ENCODE peak calls at places on chromosomes 2 and 18, in eight cellular contexts. S, T, M, G, X, Y, N and C are unnamed samples.

GRCh38 chr2:157899125-157899839 is 23.2 kb upstream of the ACVR1 start:
- DNase-seq in G (no peak), S (no peak), X (no peak), Y (no peak), N (no peak), T (no peak), M (no peak), C (no peak)

GRCh38 chr18:45174755-45175154 is 440.5 kb upstream of the SLC14A2 start:
- DNase-seq in S (no peak), X (no peak), G (no peak), M (no peak), N (no peak), T (no peak), Y (no peak), C (no peak)

GRCh38 chr2:68390114-68390513 is 25.0 kb downstream of the PLEK start:
- DNase-seq in T (no peak), Y (no peak), N (no peak), S (no peak), M (no peak), G (no peak), X (no peak), C (no peak)

GRCh38 chr2:3465844-3466481 is 53.4 kb downstream of the ADI1 start:
- DNase-seq in X (no peak), Y (no peak), N (no peak), G (peak; percentile 12), T (no peak), M (peak; percentile 22), S (no peak), C (no peak)

GRCh38 chr2:142586693-142587432 is 290.6 kb upstream of the KYNU start:
- DNase-seq in X (no peak), Y (no peak), M (no peak), G (no peak), T (no peak), N (no peak), S (no peak), C (no peak)

GRCh38 chr2:154439156-154439555 is 259.3 kb upstream of the KCNJ3 start:
- DNase-seq in Y (no peak), G (no peak), X (peak; percentile 35), N (no peak), S (no peak), M (no peak), T (no peak), C (no peak)

GRCh38 chr2:218129756-218130155 is 3.9 kb downstream of the CXCR2 start:
- DNase-seq in T (no peak), N (no peak), X (no peak), Y (no peak), G (no peak), M (no peak), S (no peak), C (no peak)

GRCh38 chr2:119606674-119607073 is 62.4 kb downstream of the CFAP221 start:
- DNase-seq in S (no peak), T (no peak), G (no peak), X (no peak), Y (no peak), N (no peak), M (no peak), C (no peak)

GRCh38 chr2:236894791-236895190 is 190.9 kb upstream of the COPS8 start:
- DNase-seq in Y (no peak), X (no peak), G (no peak), T (no peak), N (no peak), S (no peak), M (no peak), C (no peak)

GRCh38 chr2:176678571-176678970 is 409.3 kb downstream of the MTX2 start:
- DNase-seq in Y (no peak), G (no peak), S (no peak), X (no peak), N (no peak), M (no peak), T (no peak), C (no peak)

GRCh38 chr2:64617631-64618151 is 36.0 kb downstream of the SERTAD2 start:
- DNase-seq in X (no peak), G (no peak), Y (no peak), T (no peak), S (no peak), M (no peak), N (peak; percentile 79), C (no peak)

GRCh38 chr18:12031836-12032235 is 50.5 kb downstream of the IMPA2 start:
- DNase-seq in S (no peak), G (no peak), N (no peak), M (peak; percentile 49), Y (peak; percentile 94), T (no peak), X (no peak), C (no peak)

GRCh38 chr2:223959688-223960087 is 2.4 kb downstream of the MRPL44 start:
- DNase-seq in T (no peak), X (no peak), S (no peak), N (no peak), Y (no peak), G (no peak), M (no peak), C (no peak)

GRCh38 chr18:10378688-10379465 is 75.6 kb upstream of the APCDD1 start:
- DNase-seq in X (no peak), T (no peak), S (no peak), M (no peak), Y (no peak), N (no peak), G (no peak), C (no peak)

GRCh38 chr2:71608034-71608433 is 154.7 kb downstream of the DYSF start:
- DNase-seq in N (peak; percentile 1), T (no peak), Y (peak; percentile 25), X (no peak), M (peak; percentile 13), G (no peak), S (no peak), C (no peak)

GRCh38 chr18:78021196-78021595 is 771.5 kb downstream of the GALR1 start:
- DNase-seq in M (no peak), S (no peak), N (no peak), T (no peak), Y (no peak), X (no peak), G (no peak), C (no peak)

GRCh38 chr2:866009-866680 is 84.5 kb upstream of the SNTG2 start:
- DNase-seq in Y (no peak), M (no peak), S (no peak), N (no peak), G (no peak), T (no peak), X (no peak), C (no peak)

GRCh38 chr2:120867290-120868231 is 131.9 kb downstream of the GLI2 start:
- DNase-seq in X (no peak), Y (peak; percentile 94), G (peak; percentile 82), S (peak; percentile 64), M (peak; percentile 89), N (no peak), T (no peak), C (no peak)

GRCh38 chr2:64204006-64204632 is 59.9 kb upstream of the PELI1 start:
- DNase-seq in X (no peak), Y (peak; percentile 84), M (peak; percentile 35), S (no peak), G (peak; percentile 6), T (peak; percentile 60), N (no peak), C (peak; percentile 82)

GRCh38 chr2:191692502-191693115 is 14.7 kb downstream of the NABP1 start:
- DNase-seq in M (no peak), T (no peak), N (no peak), G (no peak), X (no peak), S (no peak), Y (no peak), C (no peak)

GRCh38 chr2:25273985-25274550 is 67.7 kb downstream of the DNMT3A start:
- DNase-seq in S (no peak), G (no peak), N (no peak), X (no peak), Y (no peak), M (no peak), T (no peak), C (no peak)

GRCh38 chr2:238141541-238142318 is 3.3 kb downstream of the KLHL30 start:
- DNase-seq in Y (no peak), N (no peak), S (no peak), T (no peak), X (no peak), G (peak; percentile 40), M (no peak), C (no peak)

GRCh38 chr2:212649646-212650045 is 111.0 kb upstream of the ERBB4 start:
- DNase-seq in M (no peak), T (no peak), X (no peak), G (no peak), S (no peak), N (no peak), Y (no peak), C (no peak)

GRCh38 chr2:112627060-112628040 is 18.4 kb upstream of the SLC20A1 start:
- DNase-seq in S (peak; percentile 33), T (no peak), G (peak; percentile 79), M (peak; percentile 80), X (no peak), Y (peak; percentile 83), N (no peak), C (peak; percentile 86)

GRCh38 chr18:77191241-77191751 is 58.4 kb upstream of the GALR1 start:
- DNase-seq in T (no peak), X (no peak), S (no peak), N (no peak), M (no peak), G (no peak), Y (no peak), C (no peak)

GRCh38 chr2:111050701-111051376 is 69.9 kb upstream of the BCL2L11 start:
- DNase-seq in X (no peak), M (no peak), S (no peak), Y (no peak), N (no peak), T (no peak), G (no peak), C (no peak)

GRCh38 chr2:3348771-3349170 is 28.8 kb downstream of the EIPR1 start:
- DNase-seq in S (no peak), G (no peak), Y (no peak), X (no peak), T (no peak), N (no peak), M (no peak), C (no peak)

GRCh38 chr2:73243884-73244570 is 9.9 kb downstream of the CCT7 start:
- DNase-seq in X (peak; percentile 16), S (no peak), T (no peak), M (no peak), G (no peak), Y (peak; percentile 9), N (peak; percentile 64), C (no peak)

GRCh38 chr2:69253033-69253535 is 133.9 kb downstream of the GFPT1 start:
- DNase-seq in G (no peak), Y (no peak), S (no peak), M (no peak), X (no peak), T (no peak), N (no peak), C (no peak)

GRCh38 chr2:197211881-197212342 is 98.7 kb downstream of the ANKRD44 start:
- DNase-seq in N (no peak), S (no peak), G (no peak), M (no peak), X (no peak), Y (no peak), T (no peak), C (no peak)

GRCh38 chr2:40030451-40030975 is 251.5 kb upstream of the THUMPD2 start:
- DNase-seq in S (no peak), Y (no peak), X (peak; percentile 10), M (no peak), G (no peak), N (no peak), T (no peak), C (no peak)

GRCh38 chr2:111029135-111029927 is 91.4 kb upstream of the BCL2L11 start:
- DNase-seq in G (peak; percentile 68), M (no peak), S (no peak), N (no peak), X (no peak), Y (no peak), T (no peak), C (no peak)

GRCh38 chr18:13222371-13223281 is 4.1 kb downstream of the LDLRAD4 start:
- DNase-seq in X (peak; percentile 99), T (no peak), S (no peak), N (no peak), Y (peak; percentile 94), M (peak; percentile 78), G (no peak), C (peak; percentile 87)

GRCh38 chr2:127220102-127220806 is at the start of gene CYP27C1:
- DNase-seq in S (no peak), T (no peak), X (peak; percentile 19), N (peak; percentile 57), G (peak; percentile 45), M (no peak), Y (no peak), C (no peak)